ENCODE peak calls at places on chromosome 12, in seven cellular contexts. J is DND-41, T is GM12878, V is keratinocyte, Q is HCT116, K is MM.1S, L is Karpas-422. U is an unnamed sample. For H3K4me1, the result is how much of the 10 kb centered on the place peaks cover.

GRCh38 chr12:3725267-3726115 is 27.4 kb downstream of the CRACR2A start:
- DNase-seq in J (no peak), L (no peak), T (no peak), K (no peak), V (no peak), Q (no peak), U (no peak)

GRCh38 chr12:26373606-26374495 is 178.5 kb downstream of the SSPN start:
- DNase-seq in L (no peak), T (no peak), Q (no peak), V (peak), K (no peak), J (no peak), U (no peak)

GRCh38 chr12:132451172-132451835 is 38.6 kb upstream of the FBRSL1 start:
- DNase-seq in T (no peak), V (no peak), Q (no peak), L (no peak), K (no peak), J (no peak), U (no peak)

GRCh38 chr12:39327965-39328364 is 115.0 kb downstream of the KIF21A start:
- DNase-seq in L (no peak), K (no peak), T (no peak), Q (no peak), J (no peak), V (no peak), U (no peak)

GRCh38 chr12:69324797-69325466 is 23.2 kb upstream of the LYZ start:
- DNase-seq in K (peak), L (no peak), V (no peak), J (no peak), T (peak), Q (no peak), U (no peak)

GRCh38 chr12:132171293-132171967 is 27.2 kb downstream of the NOC4L start:
- DNase-seq in V (no peak), Q (no peak), K (no peak), L (peak), J (no peak), T (no peak), U (no peak)

GRCh38 chr12:110640275-110641025 is 26.5 kb downstream of the TCTN1 start:
- DNase-seq in J (no peak), T (no peak), Q (no peak), L (no peak), K (no peak), V (no peak), U (no peak)

GRCh38 chr12:106174876-106175275 is 36.1 kb upstream of the NUAK1 start:
- DNase-seq in K (no peak), L (no peak), V (no peak), Q (no peak), J (no peak), T (no peak), U (no peak)

GRCh38 chr12:110271015-110271414 is 10.0 kb upstream of the ATP2A2 start:
- DNase-seq in L (no peak), Q (no peak), T (no peak), V (no peak), K (no peak), J (no peak), U (no peak)

GRCh38 chr12:114355389-114356088 is 50.4 kb downstream of the TBX5 start:
- DNase-seq in Q (peak), L (peak), J (peak), K (no peak), V (no peak), T (no peak), U (peak)

GRCh38 chr12:106223485-106224391 is 24.1 kb downstream of the CKAP4 start:
- DNase-seq in T (no peak), Q (peak), L (peak), J (peak), K (peak), V (no peak), U (peak)

GRCh38 chr12:28190321-28191017 is at the start of gene CCDC91:
- DNase-seq in T (peak), L (peak), K (peak), V (peak), J (peak), Q (peak), U (peak)

GRCh38 chr12:12918781-12919180 is 27.4 kb downstream of the GPRC5A start:
- DNase-seq in V (no peak), K (no peak), J (no peak), Q (no peak), L (no peak), T (no peak), U (no peak)

GRCh38 chr12:49832836-49833421 is 4.7 kb upstream of the NCKAP5L start:
- DNase-seq in Q (no peak), K (no peak), L (no peak), T (no peak), J (no peak), V (no peak), U (no peak)

GRCh38 chr12:50090391-50090790 is 5.2 kb downstream of the SMARCD1 start:
- DNase-seq in V (no peak), T (no peak), L (no peak), J (no peak), K (no peak), Q (no peak), U (no peak)

GRCh38 chr12:98416845-98417244 is 98.5 kb upstream of the TMPO start:
- DNase-seq in J (no peak), V (no peak), Q (no peak), K (no peak), L (peak), T (no peak), U (no peak)

GRCh38 chr12:85076688-85077430 is 40.7 kb downstream of the LRRIQ1 start:
- DNase-seq in V (peak), T (no peak), J (no peak), L (peak), Q (peak), K (peak), U (no peak)

GRCh38 chr12:65822732-65823480 is 1.4 kb upstream of the HMGA2 start:
- DNase-seq in V (no peak), T (no peak), J (no peak), K (no peak), L (no peak), Q (peak), U (peak)

GRCh38 chr12:27869567-27869966 is 89.5 kb upstream of the MANSC4 start:
- DNase-seq in L (no peak), J (no peak), V (no peak), T (no peak), K (no peak), Q (no peak), U (no peak)

GRCh38 chr12:118319627-118320026 is 53.1 kb downstream of the TAOK3 start:
- DNase-seq in T (no peak), K (no peak), L (no peak), Q (no peak), V (no peak), J (no peak), U (no peak)

GRCh38 chr12:122021822-122022392 is at the start of gene BCL7A:
- DNase-seq in K (peak), J (peak), L (peak), Q (peak), V (no peak), T (no peak), U (peak)

GRCh38 chr12:67855103-67855502 is 134.1 kb upstream of the IFNG-AS1 start:
- DNase-seq in V (no peak), T (no peak), Q (no peak), K (no peak), L (no peak), J (no peak), U (no peak)

GRCh38 chr12:91896725-91897515 is 248.7 kb downstream of the BTG1 start:
- DNase-seq in L (no peak), Q (no peak), K (no peak), V (no peak), T (no peak), J (no peak), U (no peak)

DNA sequence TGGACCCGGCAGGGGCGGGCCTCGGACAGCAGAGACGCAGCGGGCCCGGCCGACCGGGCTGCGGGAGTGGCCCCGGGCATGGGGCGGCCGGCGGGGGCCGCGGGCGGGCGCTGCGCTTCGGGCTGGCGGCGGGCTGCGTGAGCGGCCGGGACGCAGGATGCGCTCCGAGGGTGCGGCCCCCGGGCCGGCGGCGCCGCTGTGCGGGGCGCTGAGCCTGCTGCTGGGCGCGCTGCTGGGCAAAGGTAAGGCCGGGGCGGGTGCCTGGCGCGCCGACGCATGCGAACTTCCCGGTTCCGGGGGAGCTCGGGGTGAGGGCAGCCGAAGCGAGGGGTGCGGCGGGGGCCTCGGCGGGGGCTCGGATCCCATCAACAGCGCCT is 264 bp downstream of the TMEM132C start:
- DNase-seq in J (no peak), K (no peak), Q (no peak), L (no peak), V (no peak), T (no peak), U (no peak)
- H3K4me3 ChIP-seq in J (no peak), K (no peak), Q (no peak), L (no peak), V (no peak), T (no peak), U (no peak)

GRCh38 chr12:116698554-116698953 is 39.3 kb downstream of the SPRING1 start:
- DNase-seq in K (no peak), Q (no peak), T (no peak), V (no peak), J (no peak), L (no peak), U (no peak)
- H3K4me1 ChIP-seq in K (under half), Q (under half), T (under half), V (under half), J (under half), L (under half), U (under half)

GRCh38 chr12:116529686-116530085 is 29.5 kb upstream of the MAP1LC3B2 start:
- DNase-seq in L (no peak), V (no peak), Q (no peak), K (no peak), T (no peak), J (no peak), U (no peak)

GRCh38 chr12:116528067-116528466 is 31.1 kb upstream of the MAP1LC3B2 start:
- DNase-seq in V (peak), K (no peak), T (no peak), J (no peak), Q (peak), L (no peak), U (no peak)

GRCh38 chr12:116529048-116529447 is 30.1 kb upstream of the MAP1LC3B2 start:
- DNase-seq in V (no peak), Q (no peak), T (no peak), L (no peak), J (no peak), K (no peak), U (no peak)

GRCh38 chr12:116525418-116526001 is 33.7 kb upstream of the MAP1LC3B2 start:
- DNase-seq in V (peak), J (no peak), L (no peak), Q (peak), T (no peak), K (no peak), U (no peak)

DNA sequence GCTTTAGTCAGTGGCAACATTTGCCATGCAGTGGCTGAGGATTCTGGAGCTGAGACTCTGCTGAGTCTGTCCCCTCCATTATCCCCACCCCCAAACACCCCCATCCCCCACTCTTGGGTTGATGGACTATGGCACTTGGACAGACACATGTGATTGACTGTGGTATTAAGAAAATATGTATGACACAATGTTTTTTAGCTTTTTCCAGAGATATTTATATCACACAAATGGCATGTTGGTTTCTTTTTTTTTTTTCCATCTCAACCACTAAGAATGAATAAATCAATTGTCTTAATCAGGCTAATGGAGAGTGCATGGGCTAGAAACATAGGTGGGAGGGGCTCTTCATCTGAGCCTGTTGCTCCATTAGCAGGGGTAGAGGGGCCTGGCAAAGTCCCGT is 30.7 kb upstream of the MAP1LC3B2 start:
- DNase-seq in K (no peak), T (no peak), L (no peak), J (no peak), Q (no peak), V (no peak), U (no peak)
- H3K4me3 ChIP-seq in K (no peak), T (no peak), L (no peak), J (no peak), Q (peak), V (no peak), U (no peak)

DNA sequence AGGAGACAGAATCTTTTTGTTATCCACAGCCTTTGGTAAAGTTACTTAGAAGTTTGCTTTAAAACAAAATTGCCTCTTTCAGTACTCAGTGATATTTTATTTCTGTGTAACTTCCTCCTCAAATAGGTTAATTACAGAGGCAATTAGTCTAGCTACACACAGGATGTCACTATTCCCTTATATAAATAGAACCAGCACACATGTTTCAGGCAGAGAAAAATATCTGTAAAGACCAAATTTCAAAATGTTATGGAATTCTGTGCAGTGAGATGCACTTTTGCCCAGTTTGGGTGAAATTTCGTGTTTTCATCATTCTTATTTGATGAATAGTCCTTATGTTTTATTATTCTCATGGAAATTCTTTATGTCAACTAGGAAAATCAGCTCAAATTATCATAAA is 410.6 kb upstream of the SOX5 start:
- DNase-seq in J (no peak), T (no peak), L (peak), Q (no peak), K (no peak), V (no peak), U (no peak)
- H3K4me1 ChIP-seq in J (under half), T (under half), L (under half), Q (under half), K (under half), V (under half), U (under half)

DNA sequence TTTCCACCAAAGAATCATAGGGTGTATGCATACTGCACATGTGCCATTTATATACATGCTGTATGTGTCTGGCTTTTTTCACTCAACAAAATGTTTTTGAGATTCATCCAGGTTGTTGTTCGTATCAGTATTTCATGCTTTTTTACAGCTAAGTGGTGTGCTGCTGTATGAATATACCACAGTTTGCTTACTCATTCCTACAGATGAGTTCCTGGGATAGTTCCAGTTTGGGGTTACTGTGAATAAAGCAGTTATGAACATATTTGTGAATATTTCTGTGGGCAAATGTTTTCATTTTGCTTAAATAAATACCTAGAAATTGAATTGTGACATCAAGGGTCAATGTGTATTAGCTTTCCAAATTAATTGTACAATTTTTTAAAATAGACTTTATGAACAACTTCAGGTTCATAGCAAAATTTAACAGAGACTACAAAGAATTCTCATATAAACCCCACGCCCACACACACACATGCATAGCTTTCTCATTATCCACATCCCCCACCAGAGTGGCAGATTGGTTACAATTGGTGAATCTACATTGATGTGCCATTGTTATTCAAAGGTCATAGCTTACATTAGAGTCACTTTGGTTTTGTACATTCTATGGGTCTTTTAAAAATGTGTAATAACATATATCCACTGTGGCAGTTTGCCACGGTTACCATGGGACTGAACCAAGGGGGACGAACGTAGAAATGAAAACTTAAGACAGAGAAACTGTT is 6.9 kb upstream of the KRT6A start:
- DNase-seq in J (no peak), L (no peak), T (no peak), Q (no peak), V (no peak), K (no peak), U (no peak)
- H3K4me3 ChIP-seq in J (no peak), L (no peak), T (no peak), Q (no peak), V (no peak), K (no peak), U (no peak)

GRCh38 chr12:770474-770873 is 18.1 kb downstream of the WNK1 start:
- DNase-seq in Q (no peak), J (no peak), V (no peak), K (peak), T (no peak), L (no peak), U (no peak)
- H3K4me1 ChIP-seq in Q (under half), J (under half), V (under half), K (under half), T (under half), L (half or more), U (under half)

GRCh38 chr12:57476162-57476992 is 3.3 kb downstream of the ARHGAP9 start:
- DNase-seq in J (peak), Q (no peak), K (no peak), L (no peak), V (no peak), T (no peak), U (no peak)
- H3K4me3 ChIP-seq in J (peak), Q (no peak), K (no peak), L (no peak), V (no peak), T (peak), U (no peak)

DNA sequence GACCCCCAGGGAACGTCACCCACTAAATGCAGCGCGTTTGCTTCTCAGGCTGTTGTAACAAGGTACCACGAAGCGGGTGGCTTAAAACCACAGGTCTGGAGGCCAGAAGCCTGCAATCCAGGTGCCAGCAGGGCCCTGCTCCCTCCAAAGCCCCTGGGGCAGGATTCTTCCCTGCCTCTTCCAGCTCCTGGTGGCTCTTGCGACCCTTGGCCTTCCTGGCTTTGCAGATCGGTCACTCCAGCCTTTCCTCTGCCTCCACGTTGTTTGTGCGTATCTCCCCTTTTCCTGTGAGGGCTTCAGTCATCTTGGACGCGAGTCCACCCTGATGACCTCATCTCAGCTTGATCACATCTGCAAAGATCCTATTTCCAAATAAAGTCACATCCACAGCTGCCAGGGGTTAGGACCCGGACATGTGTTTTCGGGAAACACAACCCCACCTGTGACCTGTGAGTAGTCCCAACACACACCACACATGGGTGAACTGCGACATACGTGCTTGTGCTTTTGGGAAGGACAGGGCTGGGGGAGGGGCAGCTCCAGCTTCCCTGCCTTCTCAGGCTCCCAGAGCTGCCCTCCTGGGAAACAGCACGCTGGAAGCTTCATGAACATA is 114.5 kb upstream of the NCOR2 start:
- DNase-seq in J (no peak), V (no peak), T (no peak), L (no peak), K (no peak), Q (no peak), U (no peak)
- H3K4me1 ChIP-seq in J (under half), V (half or more), T (under half), L (under half), K (under half), Q (under half), U (under half)

GRCh38 chr12:94100254-94100653 is 48.1 kb upstream of the PLXNC1 start:
- DNase-seq in T (no peak), V (peak), J (peak), L (no peak), K (no peak), Q (no peak), U (no peak)
- H3K4me3 ChIP-seq in T (no peak), V (no peak), J (peak), L (no peak), K (no peak), Q (no peak), U (no peak)

DNA sequence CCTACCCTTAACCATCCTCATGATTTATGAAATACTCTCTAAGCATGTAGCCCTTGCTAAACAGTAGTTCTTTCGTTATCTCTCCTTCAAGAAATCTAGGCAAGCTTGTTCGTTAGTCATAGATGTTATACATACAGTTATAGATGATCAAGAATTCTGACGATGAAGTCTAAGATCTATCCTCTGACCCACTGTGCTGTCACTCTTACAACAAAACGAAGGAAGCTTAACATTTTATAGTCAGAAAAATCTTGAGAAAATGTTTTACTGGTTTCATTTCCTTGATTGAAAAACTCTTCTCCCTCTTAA is 68.9 kb downstream of the SPPL3 start:
- DNase-seq in Q (no peak), K (no peak), V (no peak), L (no peak), T (no peak), J (no peak), U (no peak)
- H3K4me1 ChIP-seq in Q (under half), K (under half), V (under half), L (half or more), T (half or more), J (under half), U (under half)